ENCODE peak calls at places on chromosomes 13 and 19, in four cellular contexts. R, X, N and K are unnamed samples.

GRCh38 chr13:44198826-44199225 is 174.8 kb upstream of the SERP2 start:
- DNase-seq in R (no peak), X (no peak), N (no peak), K (no peak)

GRCh38 chr19:39631178-39631577 is 24.5 kb upstream of the LGALS16 start:
- DNase-seq in R (no peak), X (no peak), N (no peak), K (no peak)

GRCh38 chr13:27448308-27448707 is 2.1 kb downstream of the MTIF3 start:
- DNase-seq in R (no peak), X (no peak), N (no peak), K (no peak)

GRCh38 chr13:20369886-20370361 is 137.8 kb upstream of the GJB6 start:
- DNase-seq in R (no peak), X (no peak), N (no peak), K (no peak)

GRCh38 chr13:88751994-88752393 is 1080.8 kb downstream of the SLITRK5 start:
- DNase-seq in R (no peak), X (no peak), N (no peak), K (no peak)

GRCh38 chr19:57282011-57282636 is 1.8 kb downstream of the ZNF460 start:
- DNase-seq in R (no peak), X (no peak), N (no peak), K (no peak)

GRCh38 chr19:14410775-14411134 is 8.4 kb downstream of the DDX39A start:
- DNase-seq in R (no peak), X (no peak), N (no peak), K (no peak)

GRCh38 chr13:113584870-113585671 is 518 bp downstream of the TFDP1 start:
- DNase-seq in R (no peak), X (peak; percentile 36), N (peak; percentile 45), K (peak; percentile 52)

GRCh38 chr13:42740753-42741152 is 40.6 kb upstream of the FAM216B start:
- DNase-seq in R (no peak), X (no peak), N (no peak), K (peak; percentile 4)

GRCh38 chr13:44092053-44092452 is 212.3 kb downstream of the LACC1 start:
- DNase-seq in R (no peak), X (no peak), N (no peak), K (no peak)

GRCh38 chr13:74322562-74322961 is 188.4 kb upstream of the KLF12 start:
- DNase-seq in R (no peak), X (no peak), N (no peak), K (no peak)

GRCh38 chr19:29771708-29772415 is 39.9 kb upstream of the CCNE1 start:
- DNase-seq in R (peak; percentile 41), X (peak; percentile 34), N (peak; percentile 81), K (peak; percentile 74)

GRCh38 chr13:54574791-54575190 is 1546.2 kb downstream of the OLFM4 start:
- DNase-seq in R (no peak), X (no peak), N (no peak), K (no peak)

GRCh38 chr13:46113596-46113995 is 8.8 kb upstream of the CPB2 start:
- DNase-seq in R (no peak), X (no peak), N (no peak), K (peak; percentile 35)

GRCh38 chr13:27578121-27579030 is 42.0 kb downstream of the LNX2 start:
- DNase-seq in R (no peak), X (no peak), N (no peak), K (no peak)

GRCh38 chr19:46368116-46368515 is 21.2 kb downstream of the PPP5C start:
- DNase-seq in R (no peak), X (no peak), N (no peak), K (no peak)

GRCh38 chr13:43865892-43866291 is 13.6 kb downstream of the CCDC122 start:
- DNase-seq in R (no peak), X (no peak), N (no peak), K (no peak)

GRCh38 chr19:1531587-1531986 is 7.7 kb downstream of the PLK5 start:
- DNase-seq in R (no peak), X (no peak), N (no peak), K (no peak)

GRCh38 chr13:27211771-27212364 is 39.5 kb upstream of the RPL21 start:
- DNase-seq in R (no peak), X (no peak), N (no peak), K (no peak)

GRCh38 chr19:36115453-36116343 is at the start of gene TBCB:
- DNase-seq in R (peak; percentile 25), X (peak; percentile 60), N (peak; percentile 86), K (peak; percentile 94)

GRCh38 chr19:15635016-15635805 is 5.5 kb upstream of the CYP4F3 start:
- DNase-seq in R (peak; percentile 35), X (no peak), N (no peak), K (no peak)

GRCh38 chr13:52599037-52599852 is 43.0 kb upstream of the HNRNPA1L2 start:
- DNase-seq in R (no peak), X (no peak), N (peak; percentile 23), K (no peak)

GRCh38 chr13:63438951-63439350 is 2023.3 kb upstream of the PCDH20 start:
- DNase-seq in R (no peak), X (no peak), N (peak; percentile 2), K (no peak)

DNA sequence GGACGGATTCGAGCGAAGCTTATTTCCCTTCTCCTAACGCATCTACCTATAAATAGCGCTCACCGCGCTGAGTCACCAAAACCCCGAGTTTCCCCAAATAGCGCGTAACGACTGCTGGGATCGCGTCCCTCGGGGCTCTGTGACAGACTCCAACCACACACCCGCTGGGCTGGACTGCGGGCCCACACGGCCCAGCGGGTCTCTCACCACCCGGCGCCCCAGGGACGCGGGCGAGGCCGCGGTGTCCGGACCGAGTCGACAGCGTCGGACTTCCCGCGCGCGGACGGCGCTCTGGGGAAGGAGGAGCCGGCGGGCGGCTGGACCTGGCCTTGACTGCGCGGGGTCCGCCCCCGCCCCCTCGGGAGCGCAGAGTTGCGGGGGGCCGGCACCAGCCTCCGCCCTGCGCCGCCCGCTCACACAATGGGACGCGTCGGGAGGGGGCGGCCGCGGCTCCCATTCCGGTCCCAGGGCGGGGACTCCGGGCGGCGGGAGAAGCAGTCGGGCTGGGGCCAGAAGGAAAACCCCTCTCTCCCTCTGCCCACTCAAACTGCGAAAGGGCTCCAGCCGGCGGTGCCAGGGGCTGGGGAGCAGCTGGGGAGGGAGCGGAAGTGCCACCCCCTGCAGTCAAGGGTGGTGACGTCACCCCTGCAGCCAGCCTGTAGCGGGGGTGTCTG is 108.8 kb downstream of the KCNRG start:
- DNase-seq in R (peak; percentile 90), X (no peak), N (peak; percentile 81), K (peak; percentile 89)
- H4K20me1 ChIP-seq in R (no peaks in the 10 kb centered on the region), X (peaks cover 15% of the 10 kb centered on the region), N (peaks cover 69% of the 10 kb centered on the region), K (no peaks in the 10 kb centered on the region)

GRCh38 chr19:54454781-54455675 is 6.0 kb downstream of the LENG8 start:
- DNase-seq in R (no peak), X (no peak), N (no peak), K (peak; percentile 9)

GRCh38 chr19:54457773-54458647 is 5.6 kb downstream of the LENG9 start:
- DNase-seq in R (no peak), X (no peak), N (no peak), K (peak; percentile 5)

GRCh38 chr19:54455786-54456422 is 6.9 kb downstream of the LENG8 start:
- DNase-seq in R (no peak), X (no peak), N (no peak), K (peak; percentile 19)

GRCh38 chr19:54458648-54459281 is 4.8 kb downstream of the LENG9 start:
- DNase-seq in R (no peak), X (no peak), N (no peak), K (peak; percentile 6)

DNA sequence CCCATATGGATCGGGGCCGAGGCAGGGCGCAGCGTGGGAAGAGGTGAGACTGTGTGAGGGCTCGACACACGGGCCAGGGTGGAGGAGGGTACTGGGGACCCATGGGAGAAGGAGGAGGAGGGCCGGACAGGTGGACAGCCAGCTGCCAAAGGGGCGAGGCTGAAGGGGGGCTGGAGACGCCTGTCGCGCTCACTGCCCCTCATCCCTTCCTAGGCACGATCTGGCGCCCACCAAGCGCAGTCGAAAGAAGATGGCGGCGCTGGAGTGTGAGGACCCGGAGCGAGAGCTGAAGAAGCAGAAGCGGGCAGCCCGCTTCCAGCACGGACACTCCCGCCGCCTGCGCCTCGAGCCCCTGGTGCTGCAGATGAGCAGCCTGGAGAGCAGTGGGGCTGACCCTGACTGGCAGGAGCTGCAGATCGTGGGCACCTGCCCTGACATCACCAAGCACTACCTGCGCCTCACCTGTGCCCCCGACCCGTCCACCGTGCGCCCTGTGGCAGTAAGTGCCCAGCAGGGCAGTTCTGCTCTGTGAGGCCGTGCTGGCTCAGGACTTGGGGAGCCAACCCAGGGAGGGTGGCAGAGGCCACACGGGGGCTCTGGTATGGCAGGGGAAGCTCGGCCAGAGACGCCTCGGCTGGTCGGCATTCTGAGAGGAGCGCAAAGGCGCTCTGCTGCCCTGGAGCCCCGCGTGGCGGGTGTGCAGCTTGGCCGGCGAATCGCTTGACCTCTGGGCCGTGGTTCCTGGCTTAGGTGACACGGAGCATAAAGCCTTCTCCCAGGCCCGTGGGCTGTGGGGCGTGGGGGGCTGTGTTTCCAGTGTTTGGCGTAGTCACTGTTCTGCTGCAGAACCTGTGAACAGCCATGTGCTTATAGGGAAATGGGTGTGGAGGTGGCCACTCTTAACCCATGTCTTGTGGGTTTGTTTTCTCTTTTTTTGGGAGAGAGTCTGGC is 6.9 kb downstream of the LENG9 start:
- DNase-seq in R (no peak), X (no peak), N (no peak), K (peak; percentile 22)
- H4K20me1 ChIP-seq in R (peaks cover 18% of the 10 kb centered on the region), X (peaks cover 3% of the 10 kb centered on the region), N (peaks cover 75% of the 10 kb centered on the region), K (peaks cover 24% of the 10 kb centered on the region)

GRCh38 chr13:98826156-98826555 is 73.7 kb upstream of the SLC15A1 start:
- DNase-seq in R (no peak), X (peak; percentile 1), N (peak; percentile 45), K (no peak)

GRCh38 chr13:98829541-98829940 is 77.1 kb upstream of the SLC15A1 start:
- DNase-seq in R (no peak), X (no peak), N (no peak), K (no peak)

GRCh38 chr13:98827449-98827848 is 75.0 kb upstream of the SLC15A1 start:
- DNase-seq in R (no peak), X (no peak), N (peak; percentile 67), K (no peak)

GRCh38 chr13:98825659-98826058 is 73.2 kb upstream of the SLC15A1 start:
- DNase-seq in R (no peak), X (peak; percentile 2), N (peak; percentile 16), K (no peak)

DNA sequence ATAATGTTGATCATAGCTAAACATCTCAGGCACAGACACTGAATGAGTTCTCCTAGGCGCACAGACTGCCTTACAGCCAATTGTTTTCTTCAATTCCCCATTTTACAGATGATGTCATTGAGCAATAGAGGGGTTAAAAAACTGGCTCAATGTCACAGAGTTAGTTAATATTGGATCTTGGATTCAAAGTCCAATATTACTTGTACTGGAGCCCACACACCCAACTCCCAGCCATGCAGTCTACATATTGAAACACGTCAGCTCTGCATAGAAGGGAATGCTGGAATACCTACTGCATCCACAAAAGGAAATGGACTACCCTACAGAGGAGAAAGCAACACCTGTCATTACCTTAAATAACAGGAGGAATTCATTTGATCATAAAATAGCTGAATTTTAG is 76.1 kb upstream of the SLC15A1 start:
- DNase-seq in R (no peak), X (no peak), N (no peak), K (no peak)
- H4K20me1 ChIP-seq in R (no peaks in the 10 kb centered on the region), X (no peaks in the 10 kb centered on the region), N (no peaks in the 10 kb centered on the region), K (no peaks in the 10 kb centered on the region)

DNA sequence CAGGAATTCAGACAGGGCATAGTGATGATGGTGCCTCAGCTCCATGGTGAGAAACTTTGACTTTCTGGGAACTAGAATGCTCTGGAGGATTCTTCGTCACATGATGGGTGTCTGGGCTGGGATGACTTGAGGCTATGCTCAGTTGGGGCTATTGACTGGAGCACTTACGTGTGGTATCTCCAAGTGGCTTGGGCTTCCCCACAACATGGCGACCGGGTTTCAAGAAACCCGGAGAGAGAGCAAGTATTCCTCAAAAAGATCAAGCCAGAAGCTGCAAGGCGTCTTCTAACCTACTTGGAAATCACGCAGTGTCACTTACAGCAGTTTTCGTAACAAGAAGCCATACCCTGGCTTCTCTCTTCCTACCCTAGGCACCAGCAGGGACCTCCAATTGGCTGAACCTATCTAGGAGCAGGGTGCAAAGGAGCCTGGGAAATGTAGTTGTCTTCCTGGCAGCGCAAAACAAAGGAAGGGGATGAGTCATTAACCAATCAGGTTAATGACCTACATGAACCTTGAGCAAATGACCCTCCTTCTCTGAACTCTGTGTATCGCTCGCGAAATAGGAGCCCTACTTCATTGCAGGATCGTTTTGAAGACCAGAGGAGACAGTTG is 22.4 kb downstream of the VAV1 start:
- DNase-seq in R (peak; percentile 33), X (no peak), N (no peak), K (peak; percentile 23)
- H4K20me1 ChIP-seq in R (no peaks in the 10 kb centered on the region), X (no peaks in the 10 kb centered on the region), N (no peaks in the 10 kb centered on the region), K (no peaks in the 10 kb centered on the region)